ENCODE peak calls at places on chromosomes 12 and 14, in ten cellular contexts. One of them, this sample, is unnamed.

GRCh38 chr14:95183082-95183481 is 25.8 kb upstream of the DICER1 start:
- DNase-seq in caudate nucleus: no peak
- DNase-seq in NCI-H510A: no peak
- DNase-seq in pulmonary artery endothelial cell: no peak
- DNase-seq in neuronal stem cell: no peak
- DNase-seq in CD4-positive, alpha-beta T cell: no peak
- DNase-seq in CD8-positive, alpha-beta T cell: no peak
- DNase-seq in ovary: no peak
- DNase-seq in psoas muscle: no peak
- DNase-seq in stromal cell of bone marrow: no peak
- DNase-seq in this sample: no peak

GRCh38 chr14:68669644-68670343 is 123.1 kb downstream of the ZFP36L1 start:
- DNase-seq in ovary: peak
- DNase-seq in psoas muscle: peak
- DNase-seq in caudate nucleus: no peak
- DNase-seq in CD8-positive, alpha-beta T cell: no peak
- DNase-seq in pulmonary artery endothelial cell: no peak
- DNase-seq in neuronal stem cell: no peak
- DNase-seq in NCI-H510A: no peak
- DNase-seq in CD4-positive, alpha-beta T cell: no peak
- DNase-seq in stromal cell of bone marrow: no peak
- DNase-seq in this sample: no peak

GRCh38 chr12:77124767-77125166 is 59.4 kb upstream of the E2F7 start:
- DNase-seq in pulmonary artery endothelial cell: no peak
- DNase-seq in ovary: no peak
- DNase-seq in neuronal stem cell: no peak
- DNase-seq in psoas muscle: no peak
- DNase-seq in caudate nucleus: no peak
- DNase-seq in CD4-positive, alpha-beta T cell: no peak
- DNase-seq in NCI-H510A: no peak
- DNase-seq in CD8-positive, alpha-beta T cell: no peak
- DNase-seq in stromal cell of bone marrow: peak
- DNase-seq in this sample: no peak

GRCh38 chr14:101480747-101481530 is 80.4 kb upstream of the DIO3 start:
- DNase-seq in CD4-positive, alpha-beta T cell: no peak
- DNase-seq in NCI-H510A: no peak
- DNase-seq in ovary: peak
- DNase-seq in neuronal stem cell: no peak
- DNase-seq in stromal cell of bone marrow: peak
- DNase-seq in CD8-positive, alpha-beta T cell: no peak
- DNase-seq in psoas muscle: no peak
- DNase-seq in caudate nucleus: no peak
- DNase-seq in pulmonary artery endothelial cell: no peak
- DNase-seq in this sample: no peak

GRCh38 chr12:117749431-117749830 is 219.4 kb downstream of the KSR2 start:
- DNase-seq in stromal cell of bone marrow: no peak
- DNase-seq in NCI-H510A: no peak
- DNase-seq in CD4-positive, alpha-beta T cell: no peak
- DNase-seq in pulmonary artery endothelial cell: no peak
- DNase-seq in psoas muscle: no peak
- DNase-seq in caudate nucleus: no peak
- DNase-seq in ovary: no peak
- DNase-seq in CD8-positive, alpha-beta T cell: no peak
- DNase-seq in neuronal stem cell: no peak
- DNase-seq in this sample: no peak

GRCh38 chr12:65595016-65595560 is 229.2 kb upstream of the HMGA2 start:
- DNase-seq in stromal cell of bone marrow: no peak
- DNase-seq in psoas muscle: no peak
- DNase-seq in pulmonary artery endothelial cell: no peak
- DNase-seq in ovary: no peak
- DNase-seq in caudate nucleus: no peak
- DNase-seq in NCI-H510A: no peak
- DNase-seq in CD8-positive, alpha-beta T cell: no peak
- DNase-seq in CD4-positive, alpha-beta T cell: no peak
- DNase-seq in neuronal stem cell: no peak
- DNase-seq in this sample: no peak

GRCh38 chr14:88422919-88423318 is 37.5 kb downstream of the SPATA7 start:
- DNase-seq in NCI-H510A: no peak
- DNase-seq in CD8-positive, alpha-beta T cell: no peak
- DNase-seq in neuronal stem cell: no peak
- DNase-seq in pulmonary artery endothelial cell: no peak
- DNase-seq in stromal cell of bone marrow: peak
- DNase-seq in caudate nucleus: peak
- DNase-seq in psoas muscle: no peak
- DNase-seq in CD4-positive, alpha-beta T cell: no peak
- DNase-seq in ovary: no peak
- DNase-seq in this sample: no peak

GRCh38 chr12:59398164-59398563 is 197.7 kb upstream of the SLC16A7 start:
- DNase-seq in stromal cell of bone marrow: no peak
- DNase-seq in CD8-positive, alpha-beta T cell: no peak
- DNase-seq in ovary: no peak
- DNase-seq in neuronal stem cell: no peak
- DNase-seq in psoas muscle: no peak
- DNase-seq in CD4-positive, alpha-beta T cell: no peak
- DNase-seq in NCI-H510A: no peak
- DNase-seq in caudate nucleus: no peak
- DNase-seq in pulmonary artery endothelial cell: no peak
- DNase-seq in this sample: no peak

GRCh38 chr14:104523546-104523935 is 56.0 kb upstream of the C14orf180 start:
- DNase-seq in neuronal stem cell: no peak
- DNase-seq in stromal cell of bone marrow: no peak
- DNase-seq in psoas muscle: no peak
- DNase-seq in CD4-positive, alpha-beta T cell: no peak
- DNase-seq in NCI-H510A: no peak
- DNase-seq in caudate nucleus: no peak
- DNase-seq in pulmonary artery endothelial cell: no peak
- DNase-seq in CD8-positive, alpha-beta T cell: no peak
- DNase-seq in ovary: no peak
- DNase-seq in this sample: no peak

GRCh38 chr12:47267571-47267970 is 187.8 kb upstream of the AMIGO2 start:
- DNase-seq in pulmonary artery endothelial cell: no peak
- DNase-seq in psoas muscle: no peak
- DNase-seq in CD8-positive, alpha-beta T cell: no peak
- DNase-seq in ovary: no peak
- DNase-seq in neuronal stem cell: no peak
- DNase-seq in caudate nucleus: no peak
- DNase-seq in NCI-H510A: no peak
- DNase-seq in CD4-positive, alpha-beta T cell: no peak
- DNase-seq in stromal cell of bone marrow: no peak
- DNase-seq in this sample: no peak

GRCh38 chr14:104464907-104465306 is 114.7 kb upstream of the C14orf180 start:
- DNase-seq in NCI-H510A: no peak
- DNase-seq in CD8-positive, alpha-beta T cell: no peak
- DNase-seq in psoas muscle: no peak
- DNase-seq in caudate nucleus: no peak
- DNase-seq in stromal cell of bone marrow: no peak
- DNase-seq in CD4-positive, alpha-beta T cell: no peak
- DNase-seq in pulmonary artery endothelial cell: no peak
- DNase-seq in neuronal stem cell: no peak
- DNase-seq in ovary: no peak
- DNase-seq in this sample: no peak

GRCh38 chr12:74538491-74539258 is 1.0 kb downstream of the ATXN7L3B start:
- DNase-seq in ovary: no peak
- DNase-seq in stromal cell of bone marrow: no peak
- DNase-seq in neuronal stem cell: no peak
- DNase-seq in caudate nucleus: no peak
- DNase-seq in CD4-positive, alpha-beta T cell: peak
- DNase-seq in pulmonary artery endothelial cell: no peak
- DNase-seq in psoas muscle: no peak
- DNase-seq in CD8-positive, alpha-beta T cell: peak
- DNase-seq in NCI-H510A: no peak
- DNase-seq in this sample: peak

GRCh38 chr12:765861-766260 is 13.5 kb downstream of the WNK1 start:
- DNase-seq in psoas muscle: no peak
- DNase-seq in caudate nucleus: no peak
- DNase-seq in CD8-positive, alpha-beta T cell: no peak
- DNase-seq in pulmonary artery endothelial cell: no peak
- DNase-seq in NCI-H510A: no peak
- DNase-seq in neuronal stem cell: no peak
- DNase-seq in CD4-positive, alpha-beta T cell: no peak
- DNase-seq in stromal cell of bone marrow: no peak
- DNase-seq in ovary: no peak
- DNase-seq in this sample: no peak

GRCh38 chr12:1339608-1340319 is 254.6 kb downstream of the FBXL14 start:
- DNase-seq in NCI-H510A: no peak
- DNase-seq in CD8-positive, alpha-beta T cell: no peak
- DNase-seq in caudate nucleus: no peak
- DNase-seq in neuronal stem cell: no peak
- DNase-seq in pulmonary artery endothelial cell: no peak
- DNase-seq in CD4-positive, alpha-beta T cell: no peak
- DNase-seq in stromal cell of bone marrow: no peak
- DNase-seq in psoas muscle: no peak
- DNase-seq in ovary: no peak
- DNase-seq in this sample: no peak

GRCh38 chr14:69687963-69688649 is 76.7 kb downstream of the SUSD6 start:
- DNase-seq in NCI-H510A: no peak
- DNase-seq in pulmonary artery endothelial cell: no peak
- DNase-seq in CD8-positive, alpha-beta T cell: no peak
- DNase-seq in psoas muscle: no peak
- DNase-seq in ovary: no peak
- DNase-seq in stromal cell of bone marrow: no peak
- DNase-seq in CD4-positive, alpha-beta T cell: no peak
- DNase-seq in caudate nucleus: peak
- DNase-seq in neuronal stem cell: no peak
- DNase-seq in this sample: no peak

GRCh38 chr12:3311027-3311402 is 180.0 kb upstream of the PRMT8 start:
- DNase-seq in ovary: no peak
- DNase-seq in CD4-positive, alpha-beta T cell: no peak
- DNase-seq in pulmonary artery endothelial cell: no peak
- DNase-seq in psoas muscle: no peak
- DNase-seq in neuronal stem cell: no peak
- DNase-seq in stromal cell of bone marrow: no peak
- DNase-seq in NCI-H510A: peak
- DNase-seq in caudate nucleus: peak
- DNase-seq in CD8-positive, alpha-beta T cell: no peak
- DNase-seq in this sample: no peak